ENCODE peak calls at places on chromosomes 4 and X, in seven cellular contexts. K, F, O, Y, L, A and R are unnamed samples.

GRCh38 chrX:78103001-78103634 is 930 bp upstream of the PGK1 start:
- DNase-seq in L (no peak), K (no peak), A (no peak), O (no peak), F (no peak), Y (no peak), R (no peak)

GRCh38 chr4:17635056-17635455 is 20.6 kb downstream of the MED28 start:
- DNase-seq in O (no peak), F (no peak), A (no peak), Y (no peak), K (no peak), L (no peak), R (no peak)

GRCh38 chrX:147875866-147876596 is 35.7 kb upstream of the FMR1 start:
- DNase-seq in K (no peak), A (peak; percentile 45), L (no peak), F (no peak), Y (peak; percentile 1), O (no peak), R (no peak)

GRCh38 chrX:138711399-138712347 is at the start of gene FGF13:
- DNase-seq in A (no peak), L (peak; percentile 48), O (peak; percentile 60), Y (no peak), K (no peak), F (peak; percentile 86), R (peak; percentile 73)

GRCh38 chrX:69309074-69309792 is 144.0 kb upstream of the PJA1 start:
- DNase-seq in A (no peak), O (no peak), Y (no peak), K (no peak), F (no peak), L (no peak), R (peak; percentile 7)

GRCh38 chrX:8846271-8846670 is 45.1 kb upstream of the FAM9A start:
- DNase-seq in F (no peak), A (no peak), K (no peak), O (no peak), L (no peak), Y (peak; percentile 13), R (no peak)

GRCh38 chr4:150699599-150699998 is 117.6 kb downstream of the MAB21L2 start:
- DNase-seq in A (peak; percentile 61), Y (no peak), L (no peak), K (peak; percentile 15), O (no peak), F (peak; percentile 22), R (no peak)

GRCh38 chrX:121975666-121976065 is 928.3 kb downstream of the GLUD2 start:
- DNase-seq in O (no peak), L (no peak), Y (no peak), F (no peak), A (no peak), K (no peak), R (no peak)

GRCh38 chrX:153974726-153975286 is 2.3 kb downstream of the TMEM187 start:
- DNase-seq in K (no peak), L (no peak), Y (no peak), A (no peak), F (no peak), O (no peak), R (no peak)

GRCh38 chr4:105989411-105990242 is 94.4 kb downstream of the NPNT start:
- DNase-seq in K (no peak), A (no peak), F (no peak), L (no peak), Y (no peak), O (no peak), R (no peak)

GRCh38 chr4:173745765-173746164 is 215.7 kb upstream of the HAND2 start:
- DNase-seq in L (no peak), Y (no peak), A (no peak), O (no peak), F (no peak), K (no peak), R (no peak)

GRCh38 chr4:52704133-52704532 is 45.0 kb upstream of the USP46 start:
- DNase-seq in O (no peak), Y (no peak), A (no peak), K (peak; percentile 15), F (no peak), L (no peak), R (no peak)

GRCh38 chrX:71919436-71919835 is 8.8 kb downstream of the NHSL2 start:
- DNase-seq in L (no peak), O (no peak), Y (peak; percentile 16), K (peak; percentile 19), A (peak; percentile 32), F (no peak), R (no peak)

GRCh38 chr4:169620846-169621228 is 459 bp downstream of the CLCN3 start:
- DNase-seq in K (no peak), A (peak; percentile 52), F (peak; percentile 62), Y (peak; percentile 61), O (no peak), L (peak; percentile 20), R (no peak)

GRCh38 chr4:3443750-3444309 is 2.1 kb downstream of the HGFAC start:
- DNase-seq in O (no peak), L (no peak), A (no peak), Y (no peak), K (no peak), F (no peak), R (no peak)

GRCh38 chrX:13377537-13377936 is 57.7 kb upstream of the ATXN3L start:
- DNase-seq in A (peak; percentile 25), F (no peak), Y (peak; percentile 58), L (no peak), K (peak; percentile 95), O (no peak), R (no peak)

GRCh38 chr4:17128268-17128667 is 229.8 kb upstream of the LDB2 start:
- DNase-seq in K (peak; percentile 44), O (no peak), L (no peak), Y (no peak), F (no peak), A (no peak), R (no peak)

GRCh38 chr4:74682567-74683359 is 111.6 kb downstream of the BTC start:
- DNase-seq in O (no peak), Y (peak; percentile 91), K (peak; percentile 95), L (no peak), F (peak; percentile 95), A (peak; percentile 72), R (peak; percentile 72)

GRCh38 chr4:118981171-118981838 is 92.7 kb downstream of the SYNPO2 start:
- DNase-seq in K (peak; percentile 81), Y (peak; percentile 60), A (no peak), O (no peak), F (no peak), L (peak; percentile 23), R (no peak)

GRCh38 chrX:121231566-121232358 is 184.4 kb downstream of the GLUD2 start:
- DNase-seq in A (no peak), O (no peak), F (no peak), L (no peak), Y (peak; percentile 0), K (no peak), R (no peak)

GRCh38 chr4:40441415-40441814 is 106.3 kb downstream of the CHRNA9 start:
- DNase-seq in K (no peak), O (no peak), L (no peak), A (no peak), F (no peak), Y (no peak), R (no peak)

GRCh38 chrX:119071381-119071780 is 1.4 kb upstream of the CT47C1 start:
- DNase-seq in O (no peak), A (no peak), F (no peak), K (no peak), L (no peak), Y (no peak), R (no peak)
- H3K79me1 ChIP-seq in O (no peaks in the 10 kb centered on the region), A (no peaks in the 10 kb centered on the region), F (no peaks in the 10 kb centered on the region), K (no peaks in the 10 kb centered on the region), L (no peaks in the 10 kb centered on the region), Y (no peaks in the 10 kb centered on the region), R (no peaks in the 10 kb centered on the region)

GRCh38 chr4:25926473-25926872 is 12.5 kb downstream of the SMIM20 start:
- DNase-seq in A (no peak), Y (no peak), L (no peak), F (no peak), O (no peak), K (no peak), R (no peak)
- H3K79me1 ChIP-seq in A (no peaks in the 10 kb centered on the region), Y (peaks cover 19% of the 10 kb centered on the region), L (no peaks in the 10 kb centered on the region), F (peaks cover 2% of the 10 kb centered on the region), O (peaks cover 5% of the 10 kb centered on the region), K (peaks cover 16% of the 10 kb centered on the region), R (no peaks in the 10 kb centered on the region)

DNA sequence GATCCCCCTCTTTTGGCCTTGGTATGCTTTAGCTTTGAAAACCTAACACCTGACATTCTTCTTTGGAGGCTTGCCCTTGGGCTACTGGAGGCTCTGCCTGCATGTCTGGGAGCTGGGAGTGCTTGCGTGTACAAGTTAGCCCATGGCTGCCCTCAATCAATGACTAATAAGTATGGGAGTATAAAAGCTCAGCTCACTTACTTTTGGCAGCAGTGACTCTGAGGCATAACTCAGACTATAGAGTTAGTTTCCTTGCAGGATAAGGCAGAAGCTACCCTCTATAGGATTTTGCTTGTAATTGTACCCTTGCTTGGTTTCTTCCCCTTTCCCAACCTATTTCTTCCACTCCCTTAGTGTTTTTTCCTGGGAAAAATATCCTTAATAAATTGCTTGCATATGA is 247.9 kb downstream of the PPP1R2C start:
- DNase-seq in K (peak; percentile 28), A (peak; percentile 8), F (peak; percentile 67), Y (peak; percentile 3), O (no peak), L (no peak), R (no peak)
- H3K79me1 ChIP-seq in K (no peaks in the 10 kb centered on the region), A (no peaks in the 10 kb centered on the region), F (no peaks in the 10 kb centered on the region), Y (no peaks in the 10 kb centered on the region), O (no peaks in the 10 kb centered on the region), L (no peaks in the 10 kb centered on the region), R (no peaks in the 10 kb centered on the region)

GRCh38 chrX:24662344-24662743 is 15.2 kb upstream of the PCYT1B start:
- DNase-seq in O (no peak), Y (no peak), A (no peak), L (no peak), K (no peak), F (no peak), R (no peak)

GRCh38 chrX:24658421-24658820 is 11.3 kb upstream of the PCYT1B start:
- DNase-seq in F (no peak), K (no peak), L (no peak), O (no peak), Y (no peak), A (peak; percentile 34), R (no peak)

GRCh38 chrX:24659106-24659505 is 12.0 kb upstream of the PCYT1B start:
- DNase-seq in O (no peak), L (no peak), K (no peak), Y (no peak), A (no peak), F (no peak), R (no peak)

GRCh38 chrX:24659646-24660045 is 12.5 kb upstream of the PCYT1B start:
- DNase-seq in O (no peak), F (no peak), K (no peak), L (no peak), A (no peak), Y (no peak), R (no peak)

DNA sequence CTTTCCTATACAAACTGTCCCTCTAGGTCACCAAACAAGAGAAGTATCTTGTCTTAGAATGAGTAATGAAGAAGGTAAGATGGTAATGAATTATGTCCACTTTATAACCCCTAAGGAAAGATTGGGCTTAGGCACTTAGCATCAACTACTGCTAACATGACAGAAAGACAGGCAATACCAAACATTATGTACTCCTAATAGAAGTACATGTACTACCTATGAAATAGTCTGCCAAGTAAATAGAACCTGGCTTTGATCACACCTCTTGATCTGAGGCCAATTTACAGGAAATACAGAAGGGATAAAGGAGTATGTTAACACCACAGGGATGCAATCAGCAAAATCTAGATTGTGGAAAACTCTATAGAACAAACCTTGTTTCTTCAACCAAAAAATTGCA is 14.1 kb upstream of the PCYT1B start:
- DNase-seq in K (no peak), O (no peak), A (no peak), Y (no peak), F (no peak), L (no peak), R (no peak)
- H3K79me1 ChIP-seq in K (no peaks in the 10 kb centered on the region), O (no peaks in the 10 kb centered on the region), A (no peaks in the 10 kb centered on the region), Y (no peaks in the 10 kb centered on the region), F (no peaks in the 10 kb centered on the region), L (no peaks in the 10 kb centered on the region), R (no peaks in the 10 kb centered on the region)